ENCODE peak calls at places on chromosome 12, in six cellular contexts. One of them, this sample, is unnamed.

GRCh38 chr12:27555316-27555715 is 31.3 kb downstream of the PPFIBP1 start:
- DNase-seq in EL: no peak
- DNase-seq in epithelial cell of esophagus: no peak
- DNase-seq in AG09309: no peak
- DNase-seq in activated T-cell treated with anti-CD3 and anti-CD28 coated beads, Interleukin-2, amount 50 U/mL, for 72 hours: no peak
- DNase-seq in activated CD8-positive, alpha-beta memory T cell treated with anti-CD3 and anti-CD28 coated beads, Interleukin-2, amount 50 U/mL, for 4 hours: no peak
- DNase-seq in this sample: no peak

GRCh38 chr12:1918081-1918874 is at the start of gene CACNA2D4:
- DNase-seq in AG09309: no peak
- DNase-seq in activated T-cell treated with anti-CD3 and anti-CD28 coated beads, Interleukin-2, amount 50 U/mL, for 72 hours: no peak
- DNase-seq in EL: no peak
- DNase-seq in epithelial cell of esophagus: no peak
- DNase-seq in activated CD8-positive, alpha-beta memory T cell treated with anti-CD3 and anti-CD28 coated beads, Interleukin-2, amount 50 U/mL, for 4 hours: no peak
- DNase-seq in this sample: no peak

GRCh38 chr12:123171967-123172366 is 21.1 kb upstream of the PITPNM2 start:
- DNase-seq in activated CD8-positive, alpha-beta memory T cell treated with anti-CD3 and anti-CD28 coated beads, Interleukin-2, amount 50 U/mL, for 4 hours: no peak
- DNase-seq in AG09309: no peak
- DNase-seq in EL: no peak
- DNase-seq in epithelial cell of esophagus: no peak
- DNase-seq in activated T-cell treated with anti-CD3 and anti-CD28 coated beads, Interleukin-2, amount 50 U/mL, for 72 hours: no peak
- DNase-seq in this sample: peak

GRCh38 chr12:58764100-58764953 is 156.0 kb downstream of the LRIG3 start:
- DNase-seq in EL: peak
- DNase-seq in epithelial cell of esophagus: no peak
- DNase-seq in AG09309: no peak
- DNase-seq in activated CD8-positive, alpha-beta memory T cell treated with anti-CD3 and anti-CD28 coated beads, Interleukin-2, amount 50 U/mL, for 4 hours: no peak
- DNase-seq in activated T-cell treated with anti-CD3 and anti-CD28 coated beads, Interleukin-2, amount 50 U/mL, for 72 hours: no peak
- DNase-seq in this sample: no peak

GRCh38 chr12:71704920-71705319 is 19.0 kb downstream of the TMEM19 start:
- DNase-seq in activated T-cell treated with anti-CD3 and anti-CD28 coated beads, Interleukin-2, amount 50 U/mL, for 72 hours: no peak
- DNase-seq in activated CD8-positive, alpha-beta memory T cell treated with anti-CD3 and anti-CD28 coated beads, Interleukin-2, amount 50 U/mL, for 4 hours: no peak
- DNase-seq in AG09309: no peak
- DNase-seq in EL: no peak
- DNase-seq in epithelial cell of esophagus: peak
- DNase-seq in this sample: no peak

GRCh38 chr12:67320614-67321305 is 51.6 kb downstream of the CAND1 start:
- DNase-seq in AG09309: no peak
- DNase-seq in activated T-cell treated with anti-CD3 and anti-CD28 coated beads, Interleukin-2, amount 50 U/mL, for 72 hours: no peak
- DNase-seq in EL: no peak
- DNase-seq in activated CD8-positive, alpha-beta memory T cell treated with anti-CD3 and anti-CD28 coated beads, Interleukin-2, amount 50 U/mL, for 4 hours: no peak
- DNase-seq in epithelial cell of esophagus: no peak
- DNase-seq in this sample: no peak

GRCh38 chr12:5796171-5797091 is 148.6 kb downstream of the ANO2 start:
- DNase-seq in AG09309: no peak
- DNase-seq in EL: peak
- DNase-seq in activated T-cell treated with anti-CD3 and anti-CD28 coated beads, Interleukin-2, amount 50 U/mL, for 72 hours: peak
- DNase-seq in epithelial cell of esophagus: no peak
- DNase-seq in activated CD8-positive, alpha-beta memory T cell treated with anti-CD3 and anti-CD28 coated beads, Interleukin-2, amount 50 U/mL, for 4 hours: no peak
- DNase-seq in this sample: no peak

GRCh38 chr12:95259368-95259767 is 41.8 kb downstream of the VEZT start:
- DNase-seq in activated T-cell treated with anti-CD3 and anti-CD28 coated beads, Interleukin-2, amount 50 U/mL, for 72 hours: no peak
- DNase-seq in activated CD8-positive, alpha-beta memory T cell treated with anti-CD3 and anti-CD28 coated beads, Interleukin-2, amount 50 U/mL, for 4 hours: no peak
- DNase-seq in EL: no peak
- DNase-seq in epithelial cell of esophagus: no peak
- DNase-seq in AG09309: no peak
- DNase-seq in this sample: peak

GRCh38 chr12:23245186-23245585 is 620.2 kb downstream of the ETNK1 start:
- DNase-seq in activated T-cell treated with anti-CD3 and anti-CD28 coated beads, Interleukin-2, amount 50 U/mL, for 72 hours: no peak
- DNase-seq in EL: no peak
- DNase-seq in epithelial cell of esophagus: no peak
- DNase-seq in AG09309: no peak
- DNase-seq in activated CD8-positive, alpha-beta memory T cell treated with anti-CD3 and anti-CD28 coated beads, Interleukin-2, amount 50 U/mL, for 4 hours: no peak
- DNase-seq in this sample: no peak